ENCODE peak calls at places on chromosomes 2 and 18, in nine cellular contexts. J is spleen; C is cardiac fibroblast; X is IMR-90; M is ELR; O is Karpas-422; N is PC-3; I is stimulated activated CD4-positive, alpha-beta T cell treated with anti-CD3 and anti-CD28 coated beads, Interleukin-4, amount 100 ng/mL, for 48 hours; G is endothelial cell. Y is an unnamed sample.

GRCh38 chr2:239194731-239195317 is 206.0 kb downstream of the HDAC4 start:
- DNase-seq in G (no peak), N (no peak), C (no peak), X (no peak), I (no peak), O (no peak), J (no peak), M (no peak), Y (peak; percentile 23)

GRCh38 chr2:39568116-39568515 is 97.6 kb upstream of the TMEM178A start:
- DNase-seq in I (no peak), J (no peak), X (no peak), C (no peak), G (no peak), M (no peak), O (no peak), N (peak; percentile 88), Y (no peak)

GRCh38 chr2:224927011-224927410 is 115.3 kb downstream of the DOCK10 start:
- DNase-seq in M (no peak), X (no peak), O (no peak), I (no peak), G (no peak), N (no peak), J (no peak), C (no peak), Y (no peak)

GRCh38 chr2:204051476-204051875 is 114.9 kb downstream of the ICOS start:
- DNase-seq in I (no peak), X (no peak), O (peak; percentile 76), J (no peak), G (no peak), M (peak; percentile 12), N (peak; percentile 40), C (no peak), Y (no peak)

GRCh38 chr2:235611337-235611736 is 117.5 kb downstream of the AGAP1 start:
- DNase-seq in I (no peak), C (no peak), J (no peak), O (no peak), M (no peak), X (no peak), G (no peak), N (no peak), Y (no peak)

GRCh38 chr2:135255208-135255607 is 203.1 kb downstream of the RAB3GAP1 start:
- DNase-seq in O (peak; percentile 52), I (no peak), N (no peak), C (no peak), M (no peak), X (no peak), J (no peak), G (no peak), Y (no peak)

GRCh38 chr2:235005603-235006259 is 53.9 kb downstream of the SH3BP4 start:
- DNase-seq in G (peak; percentile 65), X (no peak), N (no peak), C (peak; percentile 33), O (no peak), M (no peak), J (no peak), I (no peak), Y (peak; percentile 88)

GRCh38 chr2:196242131-196242620 is 70.8 kb upstream of the STK17B start:
- DNase-seq in G (no peak), O (peak; percentile 86), X (peak; percentile 71), J (peak; percentile 80), C (no peak), M (peak; percentile 81), N (peak; percentile 11), I (no peak), Y (no peak)

GRCh38 chr2:224041554-224041953 is 2.5 kb upstream of the SERPINE2 start:
- DNase-seq in I (no peak), C (no peak), M (no peak), O (no peak), J (no peak), G (no peak), N (no peak), X (no peak), Y (no peak)

GRCh38 chr2:28507806-28508764 is 12.2 kb downstream of the PLB1 start:
- DNase-seq in J (no peak), M (peak; percentile 42), O (no peak), N (peak; percentile 95), X (peak; percentile 17), C (no peak), G (no peak), I (peak; percentile 12), Y (peak; percentile 44)

GRCh38 chr2:95024960-95025405 is 525 bp upstream of the MAL start:
- DNase-seq in O (no peak), M (no peak), C (no peak), N (no peak), X (no peak), J (no peak), G (no peak), I (no peak), Y (no peak)

GRCh38 chr18:66280470-66280869 is 323.4 kb downstream of the CDH19 start:
- DNase-seq in J (no peak), M (no peak), G (no peak), N (no peak), C (no peak), O (no peak), X (no peak), I (no peak), Y (no peak)

GRCh38 chr18:32776525-32776924 is 3.7 kb upstream of the KLHL14 start:
- DNase-seq in N (no peak), J (no peak), M (no peak), O (no peak), G (no peak), X (no peak), I (no peak), C (no peak), Y (no peak)

GRCh38 chr2:72131916-72132841 is 15.5 kb downstream of the CYP26B1 start:
- DNase-seq in M (no peak), J (peak; percentile 76), X (no peak), C (no peak), N (no peak), O (no peak), G (no peak), I (no peak), Y (no peak)

GRCh38 chr2:85831735-85832134 is 57.1 kb downstream of the ST3GAL5 start:
- DNase-seq in N (no peak), O (no peak), G (no peak), C (no peak), I (no peak), X (no peak), M (no peak), J (no peak), Y (no peak)

GRCh38 chr2:112793449-112793978 is 9.2 kb upstream of the IL1A start:
- DNase-seq in M (peak; percentile 48), O (no peak), I (no peak), X (peak; percentile 64), C (peak; percentile 33), J (no peak), N (no peak), G (no peak), Y (no peak)

GRCh38 chr2:202861987-202862386 is 9.6 kb downstream of the ICA1L start:
- DNase-seq in I (no peak), C (no peak), M (no peak), G (no peak), N (no peak), X (no peak), J (no peak), O (no peak), Y (no peak)

GRCh38 chr2:20451346-20451745 is 4.5 kb downstream of the RHOB start:
- DNase-seq in I (no peak), X (peak; percentile 41), C (peak; percentile 86), N (no peak), J (no peak), G (no peak), O (no peak), M (no peak), Y (peak; percentile 24)

GRCh38 chr2:40436093-40436475 is 15.8 kb downstream of the SLC8A1 start:
- DNase-seq in N (peak; percentile 15), X (peak; percentile 24), J (no peak), M (peak; percentile 46), I (no peak), O (no peak), C (no peak), G (no peak), Y (no peak)

GRCh38 chr2:25079050-25079635 is 37.3 kb downstream of the EFR3B start:
- DNase-seq in O (no peak), M (no peak), C (no peak), G (no peak), I (no peak), N (no peak), X (no peak), J (no peak), Y (no peak)